ENCODE peak calls at places on chromosome 1, in nine cellular contexts. K is tibial artery; L is ovary; Y is sigmoid colon; F is body of pancreas; Z is AG04450; B is upper lobe of right lung; A is CD4-positive, alpha-beta T cell; X is prostate gland. O is an unnamed sample. For H3K27me3, the result is how much of the 10 kb centered on the place peaks cover.

GRCh38 chr1:104132386-104132973 is 382.8 kb downstream of the AMY1C start:
- DNase-seq in K (no peak), L (no peak), Y (no peak), F (peak), Z (no peak), B (no peak), A (no peak), X (no peak), O (no peak)

GRCh38 chr1:161069731-161070270 is at the start of gene ARHGAP30:
- DNase-seq in K (peak), L (no peak), Y (peak), F (peak), Z (no peak), B (peak), A (peak), X (no peak), O (peak)

GRCh38 chr1:243233908-243234307 is 21.2 kb downstream of the CEP170 start:
- DNase-seq in K (no peak), L (no peak), Y (no peak), F (no peak), Z (peak), B (no peak), A (no peak), X (no peak), O (no peak)

GRCh38 chr1:60886793-60887331 is 195.5 kb upstream of the NFIA start:
- DNase-seq in K (no peak), L (no peak), Y (no peak), F (no peak), Z (no peak), B (no peak), A (no peak), X (no peak), O (no peak)

GRCh38 chr1:8836228-8836627 is 18.8 kb upstream of the RERE start:
- DNase-seq in K (no peak), L (no peak), Y (peak), F (no peak), Z (no peak), B (no peak), A (no peak), X (no peak), O (no peak)

GRCh38 chr1:47569681-47570470 is 132.0 kb downstream of the FOXD2 start:
- DNase-seq in K (peak), L (no peak), Y (no peak), F (peak), Z (peak), B (peak), A (no peak), X (peak), O (no peak)

GRCh38 chr1:101453844-101454243 is 217.0 kb downstream of the S1PR1 start:
- DNase-seq in K (no peak), L (no peak), Y (no peak), F (no peak), Z (no peak), B (no peak), A (no peak), X (no peak), O (no peak)

GRCh38 chr1:53678507-53678906 is 60.5 kb downstream of the GLIS1 start:
- DNase-seq in K (no peak), L (no peak), Y (no peak), F (no peak), Z (no peak), B (no peak), A (no peak), X (no peak), O (no peak)

GRCh38 chr1:214475746-214476145 is 75.7 kb downstream of the PTPN14 start:
- DNase-seq in K (no peak), L (no peak), Y (no peak), F (no peak), Z (no peak), B (no peak), A (no peak), X (no peak), O (no peak)

GRCh38 chr1:114274621-114275317 is 121.1 kb upstream of the SYT6 start:
- DNase-seq in K (no peak), L (no peak), Y (no peak), F (no peak), Z (no peak), B (no peak), A (no peak), X (no peak), O (no peak)

GRCh38 chr1:205750683-205751651 is 985 bp upstream of the NUCKS1 start:
- DNase-seq in K (no peak), L (no peak), Y (no peak), F (no peak), Z (no peak), B (no peak), A (no peak), X (no peak), O (no peak)

GRCh38 chr1:29749021-29749420 is 512.7 kb downstream of the PTPRU start:
- DNase-seq in K (no peak), L (no peak), Y (no peak), F (no peak), Z (no peak), B (no peak), A (no peak), X (no peak), O (no peak)

DNA sequence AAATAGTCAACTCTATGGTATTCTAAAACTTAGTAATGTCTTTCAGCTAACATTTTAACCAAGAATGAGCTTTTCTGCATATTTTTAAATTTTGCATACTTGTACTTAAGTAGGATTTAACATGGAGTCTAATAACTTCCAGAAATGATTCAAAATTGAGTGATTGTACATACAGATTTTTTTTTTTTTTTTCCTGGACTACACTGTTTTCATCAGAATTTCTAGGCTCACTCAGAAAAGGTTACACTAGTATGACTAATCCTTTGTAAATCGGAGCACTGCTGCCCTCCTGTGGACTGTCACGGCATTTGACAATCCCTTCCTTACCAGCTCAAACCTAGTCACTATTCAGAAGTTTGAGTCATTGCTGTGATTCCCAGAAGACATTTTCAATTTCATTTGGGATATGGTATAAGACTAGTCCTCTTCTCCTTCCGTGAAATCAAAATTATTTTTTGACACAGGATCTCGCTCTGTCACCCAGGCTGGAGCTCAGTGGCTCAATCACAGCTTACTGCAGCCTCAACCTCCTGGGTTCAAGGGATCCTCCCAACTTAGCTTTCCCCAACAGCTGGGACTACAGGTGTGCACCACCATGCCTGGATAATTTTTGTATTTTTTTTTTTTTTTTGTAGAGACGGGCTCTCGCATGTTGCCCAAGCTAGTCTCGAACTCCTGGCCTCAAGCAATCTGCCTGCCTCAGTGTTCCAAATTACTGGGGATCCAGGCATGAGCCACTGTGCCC is 45.5 kb downstream of the CD46 start:
- DNase-seq in K (peak), L (peak), Y (peak), F (peak), Z (peak), B (peak), A (peak), X (peak), O (peak)
- H3K27ac ChIP-seq in K (no peak), L (no peak), Y (peak), F (peak), Z (no peak), B (no peak), A (no peak), X (peak), O (no peak)

DNA sequence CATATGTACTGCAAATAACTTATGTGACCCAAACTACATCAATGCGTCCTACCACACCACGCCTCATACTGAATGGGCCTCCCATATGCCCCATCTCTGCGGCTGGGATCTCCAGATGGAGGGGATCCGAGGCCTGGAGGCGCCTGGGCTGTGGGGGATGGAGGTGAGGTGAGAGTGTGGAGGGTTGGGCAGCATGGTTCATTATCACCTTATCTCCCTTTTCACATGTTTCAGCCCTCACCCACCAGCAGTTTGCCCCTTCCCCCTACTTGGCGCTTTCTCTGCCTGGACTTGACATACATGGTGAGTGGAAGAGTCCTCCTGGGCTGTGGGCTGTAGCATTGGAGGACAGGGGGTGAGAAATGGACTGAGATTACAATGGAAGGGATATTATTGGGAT is 61.5 kb downstream of the MEF2D start:
- DNase-seq in K (no peak), L (no peak), Y (no peak), F (no peak), Z (no peak), B (no peak), A (no peak), X (no peak), O (no peak)
- H3K27me3 ChIP-seq in K (under half), L (under half), Y (half or more), F (under half), Z (half or more), B (half or more), A (half or more), X (under half), O (under half)

DNA sequence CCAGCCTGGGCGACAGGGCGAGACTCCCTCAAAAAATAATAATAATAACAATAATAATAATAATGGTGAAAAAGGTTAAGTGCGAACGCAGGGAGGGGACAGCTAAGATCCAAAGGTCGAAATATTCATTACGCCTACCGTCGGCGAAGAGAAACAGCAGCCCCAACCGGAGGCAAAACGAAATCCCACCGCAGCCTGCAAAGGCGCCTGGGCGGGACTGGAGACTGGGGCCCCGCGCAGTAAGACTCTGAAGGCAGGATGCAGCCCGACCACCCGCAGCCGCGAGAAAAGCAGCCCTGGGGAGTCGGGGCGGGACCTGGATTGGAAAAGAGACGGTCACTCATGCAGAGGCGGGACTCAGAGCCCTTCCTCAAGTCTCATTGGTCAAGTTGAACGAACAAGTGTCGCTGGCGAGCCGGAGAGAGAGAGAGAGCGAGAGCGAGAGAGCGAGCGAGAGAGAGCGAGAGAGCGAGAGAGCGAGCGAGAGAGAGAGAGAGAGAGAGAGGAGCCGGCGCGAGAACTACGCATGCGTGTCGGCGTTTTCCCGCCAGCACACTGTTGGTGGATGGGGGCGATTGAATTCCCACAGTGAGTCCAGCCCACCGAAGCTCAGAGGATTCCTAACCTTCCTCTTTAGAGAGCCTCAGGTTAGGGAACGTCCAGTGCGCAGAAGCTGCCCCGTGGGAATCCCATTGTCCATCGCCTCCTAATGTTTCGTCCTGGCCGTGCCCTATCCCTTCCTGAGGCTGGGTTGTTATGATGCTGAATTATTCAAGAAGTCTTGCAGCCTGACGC is 10.7 kb downstream of the ENTREP3 start:
- DNase-seq in K (peak), L (peak), Y (peak), F (peak), Z (peak), B (peak), A (peak), X (peak), O (peak)
- TF ChIP-seq CTCF in K (peak), L (peak), Y (peak), F (peak), Z (peak), B (peak), A (peak), X (no peak), O (peak)

DNA sequence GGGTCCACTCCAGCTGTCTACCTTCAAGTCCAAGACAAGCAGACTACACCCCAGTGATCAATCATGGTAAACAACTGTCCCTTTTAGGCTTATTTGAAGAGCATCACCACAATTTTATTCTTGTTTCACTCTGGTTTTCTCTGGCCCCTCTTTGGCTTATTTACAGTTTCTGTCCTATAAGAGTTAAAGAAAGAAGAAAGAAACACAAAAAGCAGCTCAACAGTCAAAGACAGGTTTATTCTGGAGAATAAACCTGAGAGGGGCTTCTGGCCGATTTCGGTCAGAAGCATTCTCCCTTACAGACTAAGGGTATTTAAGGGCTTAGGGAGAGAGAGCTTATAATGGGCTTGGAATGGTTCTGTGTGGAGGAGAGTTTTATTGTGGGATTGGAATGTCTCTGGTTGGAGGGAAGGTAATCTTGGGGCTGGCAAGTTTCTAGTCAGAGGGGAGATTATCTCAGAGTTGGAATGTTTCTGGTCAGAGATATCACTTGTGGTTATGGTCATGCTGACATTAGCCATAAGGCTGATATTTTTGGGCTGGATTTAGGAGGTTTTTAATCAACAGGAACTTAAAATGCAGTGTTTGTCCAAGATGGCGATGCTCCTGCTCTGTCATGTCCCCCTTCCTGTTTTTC is 161.0 kb downstream of the URB2 start:
- DNase-seq in K (no peak), L (no peak), Y (no peak), F (no peak), Z (no peak), B (no peak), A (no peak), X (no peak), O (no peak)
- H3K27ac ChIP-seq in K (no peak), L (no peak), Y (no peak), F (no peak), Z (no peak), B (no peak), A (no peak), X (no peak), O (no peak)

GRCh38 chr1:22260860-22261432 is 118.0 kb upstream of the WNT4 start:
- DNase-seq in K (no peak), L (no peak), Y (no peak), F (no peak), Z (no peak), B (no peak), A (no peak), X (no peak), O (no peak)
- H3K27me3 ChIP-seq in K (under half), L (under half), Y (under half), F (under half), Z (under half), B (under half), A (under half), X (under half), O (under half)

GRCh38 chr1:46096269-46097148 is 35.9 kb downstream of the PIK3R3 start:
- DNase-seq in K (no peak), L (no peak), Y (no peak), F (no peak), Z (no peak), B (no peak), A (no peak), X (no peak), O (no peak)
- TF ChIP-seq CTCF in K (no peak), L (no peak), Y (no peak), F (no peak), Z (no peak), B (no peak), A (no peak), X (no peak), O (no peak)

GRCh38 chr1:21668232-21669032 is 725 bp downstream of the RAP1GAP start:
- DNase-seq in K (no peak), L (no peak), Y (peak), F (no peak), Z (no peak), B (no peak), A (no peak), X (no peak), O (no peak)
- H3K27ac ChIP-seq in K (no peak), L (no peak), Y (no peak), F (no peak), Z (no peak), B (no peak), A (no peak), X (no peak), O (peak)